ENCODE peak calls at places on chromosome 13, in ten cellular contexts. A is spleen, I is H1, D is neural progenitor cell, R is tibial nerve, T is lung, Z is aorta, F is heart right ventricle, M is upper lobe of right lung, P is heart left ventricle. H is an unnamed sample. For H3K4me1, the result is how much of the 10 kb centered on the place peaks cover.

GRCh38 chr13:73258396-73258795 is 199.6 kb downstream of the KLF5 start:
- DNase-seq in F (no peak), R (no peak), Z (no peak), T (no peak), M (no peak), D (no peak), P (no peak), A (no peak), I (no peak), H (peak)

GRCh38 chr13:33228645-33229445 is 56.7 kb downstream of the STARD13 start:
- DNase-seq in T (no peak), M (no peak), I (no peak), Z (no peak), D (peak), A (no peak), F (no peak), P (no peak), R (no peak), H (peak)

GRCh38 chr13:29934531-29935308 is 84.3 kb upstream of the UBL3 start:
- DNase-seq in R (no peak), I (no peak), M (no peak), F (no peak), D (no peak), P (no peak), A (no peak), T (no peak), Z (no peak), H (no peak)

GRCh38 chr13:89925107-89925506 is 1422.4 kb upstream of the MIR17HG start:
- DNase-seq in F (no peak), I (no peak), R (no peak), Z (no peak), M (no peak), A (no peak), D (peak), T (no peak), P (no peak), H (peak)

GRCh38 chr13:67048793-67049150 is 181.4 kb downstream of the PCDH9 start:
- DNase-seq in I (no peak), P (no peak), F (peak), A (no peak), M (no peak), R (no peak), T (no peak), Z (no peak), D (no peak), H (no peak)

GRCh38 chr13:76516013-76516412 is 370.2 kb downstream of the KCTD12 start:
- DNase-seq in A (no peak), I (no peak), F (no peak), D (no peak), M (no peak), R (no peak), Z (no peak), T (no peak), P (no peak), H (peak)

GRCh38 chr13:23771966-23772365 is 117.2 kb downstream of the MIPEP start:
- DNase-seq in Z (no peak), M (no peak), F (no peak), P (no peak), T (no peak), A (no peak), I (no peak), R (no peak), D (no peak), H (no peak)

GRCh38 chr13:52599853-52600603 is 42.2 kb upstream of the HNRNPA1L2 start:
- DNase-seq in F (peak), I (peak), R (no peak), A (peak), M (peak), Z (peak), D (peak), P (no peak), T (no peak), H (peak)

GRCh38 chr13:112434032-112434431 is 57.9 kb downstream of the SPACA7 start:
- DNase-seq in R (no peak), F (no peak), I (no peak), A (peak), D (no peak), P (no peak), Z (peak), M (no peak), T (no peak), H (no peak)

GRCh38 chr13:32216281-32216680 is 98.9 kb downstream of the ZAR1L start:
- DNase-seq in M (no peak), F (no peak), D (no peak), Z (no peak), T (no peak), I (no peak), R (no peak), P (no peak), A (no peak), H (no peak)

GRCh38 chr13:89695343-89696257 is 1651.9 kb upstream of the MIR17HG start:
- DNase-seq in A (no peak), Z (no peak), M (no peak), T (peak), P (no peak), I (peak), D (peak), F (peak), R (peak), H (peak)

GRCh38 chr13:51000576-51001260 is 91.1 kb downstream of the RNASEH2B start:
- DNase-seq in A (no peak), R (peak), F (no peak), T (no peak), P (peak), Z (no peak), M (no peak), I (no peak), D (no peak), H (no peak)

GRCh38 chr13:46748300-46748699 is 48.7 kb downstream of the ESD start:
- DNase-seq in R (no peak), I (no peak), P (no peak), D (no peak), T (no peak), Z (no peak), F (no peak), M (no peak), A (no peak), H (no peak)

GRCh38 chr13:40576369-40576768 is 90.1 kb downstream of the FOXO1 start:
- DNase-seq in P (no peak), Z (no peak), T (no peak), D (no peak), I (no peak), M (no peak), R (no peak), A (no peak), F (no peak), H (no peak)

GRCh38 chr13:23687614-23688013 is 117.4 kb downstream of the TNFRSF19 start:
- DNase-seq in I (no peak), T (no peak), A (no peak), Z (no peak), R (no peak), F (no peak), D (no peak), M (no peak), P (no peak), H (no peak)

GRCh38 chr13:95536629-95537241 is 15.8 kb upstream of the CLDN10 start:
- DNase-seq in P (no peak), T (no peak), M (no peak), R (no peak), A (no peak), F (no peak), I (no peak), D (no peak), Z (no peak), H (peak)

GRCh38 chr13:73000027-73000674 is 58.7 kb upstream of the KLF5 start:
- DNase-seq in Z (no peak), P (no peak), D (no peak), R (no peak), A (no peak), T (no peak), M (no peak), F (no peak), I (no peak), H (no peak)

GRCh38 chr13:51623473-51623872 is 39.2 kb downstream of the WDFY2 start:
- DNase-seq in P (no peak), T (no peak), I (no peak), M (no peak), D (no peak), F (no peak), A (no peak), R (no peak), Z (no peak), H (no peak)

GRCh38 chr13:102814025-102814607 is 15.2 kb downstream of the BIVM start:
- DNase-seq in D (no peak), A (no peak), F (no peak), Z (no peak), P (no peak), R (no peak), T (no peak), I (no peak), M (no peak), H (no peak)

GRCh38 chr13:24650157-24650556 is 30.1 kb upstream of the ATP12A start:
- DNase-seq in Z (no peak), P (no peak), A (no peak), F (no peak), I (no peak), T (no peak), R (no peak), D (no peak), M (no peak), H (no peak)

GRCh38 chr13:50529154-50529882 is 314.2 kb downstream of the DLEU7 start:
- DNase-seq in Z (peak), T (peak), D (no peak), M (peak), F (peak), P (peak), A (peak), I (no peak), R (peak), H (peak)

GRCh38 chr13:84491952-84492351 is 609.7 kb upstream of the SLITRK1 start:
- DNase-seq in I (no peak), Z (no peak), A (no peak), P (no peak), F (no peak), R (no peak), M (no peak), D (no peak), T (no peak), H (peak)

GRCh38 chr13:76937416-76937815 is 10.9 kb upstream of the ACOD1 start:
- DNase-seq in T (no peak), P (peak), I (no peak), D (no peak), R (no peak), M (no peak), A (no peak), Z (no peak), F (no peak), H (peak)

GRCh38 chr13:19959141-19959830 is 759 bp downstream of the ZMYM2 start:
- DNase-seq in P (peak), M (peak), A (peak), F (peak), D (peak), T (peak), I (peak), R (peak), Z (peak), H (peak)

GRCh38 chr13:113650275-113650674 is 7.7 kb downstream of the ATP4B start:
- DNase-seq in F (no peak), M (peak), T (no peak), D (no peak), A (peak), R (no peak), P (no peak), I (no peak), Z (peak), H (peak)

GRCh38 chr13:35086667-35087066 is 144.6 kb downstream of the NBEA start:
- DNase-seq in P (no peak), T (no peak), R (no peak), A (no peak), D (no peak), F (no peak), I (no peak), M (no peak), Z (no peak), H (peak)

GRCh38 chr13:25249001-25249543 is 38.2 kb downstream of the MTMR6 start:
- DNase-seq in P (no peak), M (no peak), D (peak), R (peak), A (no peak), Z (no peak), F (no peak), I (no peak), T (no peak), H (no peak)

GRCh38 chr13:30255696-30256095 is 51.7 kb downstream of the KATNAL1 start:
- DNase-seq in P (no peak), D (no peak), A (no peak), F (no peak), I (no peak), Z (no peak), M (no peak), T (no peak), R (no peak), H (no peak)

GRCh38 chr13:69704311-69704710 is 403.3 kb upstream of the ATXN8OS start:
- DNase-seq in Z (no peak), P (no peak), F (no peak), R (no peak), T (no peak), I (no peak), D (no peak), A (no peak), M (no peak), H (no peak)

GRCh38 chr13:95588721-95589120 is 36.2 kb downstream of the CLDN10 start:
- DNase-seq in R (no peak), T (no peak), A (no peak), D (no peak), P (no peak), Z (no peak), I (no peak), M (no peak), F (no peak), H (no peak)

GRCh38 chr13:51935326-51936171 is 73.8 kb downstream of the CCDC70 start:
- DNase-seq in P (no peak), M (no peak), T (no peak), F (no peak), I (peak), Z (no peak), R (no peak), D (peak), A (no peak), H (peak)

GRCh38 chr13:100432611-100433010 is 156.0 kb downstream of the GGACT start:
- DNase-seq in F (no peak), Z (no peak), A (no peak), I (no peak), P (no peak), R (no peak), M (no peak), D (no peak), T (no peak), H (no peak)
- H3K27ac ChIP-seq in F (no peak), Z (no peak), A (no peak), I (no peak), P (no peak), R (no peak), M (no peak), D (no peak), T (no peak), H (no peak)

GRCh38 chr13:44365008-44365407 is 8.6 kb upstream of the SERP2 start:
- DNase-seq in F (no peak), A (no peak), D (no peak), Z (no peak), M (no peak), T (no peak), I (no peak), R (no peak), P (no peak), H (no peak)

GRCh38 chr13:44362394-44363040 is 11.1 kb upstream of the SERP2 start:
- DNase-seq in I (no peak), F (no peak), M (no peak), A (no peak), D (no peak), P (no peak), T (no peak), Z (no peak), R (no peak), H (no peak)

GRCh38 chr13:44364601-44365000 is 9.0 kb upstream of the SERP2 start:
- DNase-seq in R (no peak), D (peak), P (no peak), Z (no peak), T (no peak), M (no peak), I (no peak), A (no peak), F (no peak), H (no peak)

GRCh38 chr13:44365899-44366298 is 7.7 kb upstream of the SERP2 start:
- DNase-seq in Z (no peak), F (no peak), T (no peak), M (no peak), I (no peak), P (no peak), A (no peak), R (no peak), D (no peak), H (no peak)

GRCh38 chr13:44364019-44364418 is 9.6 kb upstream of the SERP2 start:
- DNase-seq in M (no peak), F (peak), T (no peak), Z (no peak), D (no peak), I (no peak), A (no peak), R (no peak), P (peak), H (no peak)
- H3K4me1 ChIP-seq in M (under half), F (under half), T (under half), Z (under half), D (under half), I (under half), A (under half), R (under half), P (under half), H (under half)

GRCh38 chr13:59413121-59413520 is 750.6 kb downstream of the DIAPH3 start:
- DNase-seq in F (no peak), A (no peak), M (no peak), I (no peak), T (no peak), P (no peak), Z (no peak), R (no peak), D (no peak), H (no peak)

GRCh38 chr13:59409651-59410200 is 754.0 kb downstream of the DIAPH3 start:
- DNase-seq in A (no peak), F (no peak), Z (no peak), P (no peak), R (no peak), T (no peak), M (no peak), I (peak), D (peak), H (peak)

GRCh38 chr13:59416561-59416960 is 747.2 kb downstream of the DIAPH3 start:
- DNase-seq in Z (no peak), P (no peak), D (peak), M (no peak), T (no peak), F (no peak), A (no peak), R (no peak), I (no peak), H (peak)

DNA sequence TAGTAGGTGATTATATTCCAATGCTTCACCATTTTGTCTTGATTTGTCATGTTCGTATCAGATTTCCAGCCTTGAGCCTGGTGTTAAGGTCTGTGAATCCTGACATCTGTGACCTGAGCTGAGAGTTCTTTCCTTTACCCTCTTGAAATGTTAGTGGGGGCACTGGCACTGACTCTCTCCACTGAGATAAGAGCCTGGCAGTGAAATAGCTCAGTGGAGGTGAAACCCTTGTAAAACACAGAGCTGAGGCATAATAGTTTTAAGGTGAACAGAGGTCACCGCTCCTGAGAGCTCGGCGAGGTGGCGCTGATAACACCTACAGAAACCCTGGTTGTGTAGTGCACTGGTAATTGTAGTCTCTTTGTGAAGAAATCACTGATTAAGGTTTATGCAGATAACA is 748.2 kb downstream of the DIAPH3 start:
- DNase-seq in R (no peak), P (no peak), A (no peak), M (no peak), F (no peak), I (no peak), Z (no peak), D (no peak), T (no peak), H (peak)
- H3K27ac ChIP-seq in R (no peak), P (no peak), A (no peak), M (no peak), F (no peak), I (no peak), Z (no peak), D (no peak), T (peak), H (peak)

GRCh38 chr13:48973845-48974431 is 1.8 kb upstream of the FNDC3A start:
- DNase-seq in A (no peak), M (no peak), T (no peak), I (no peak), F (no peak), P (no peak), R (no peak), D (no peak), Z (no peak), H (no peak)
- H3K4me1 ChIP-seq in A (under half), M (under half), T (under half), I (under half), F (under half), P (under half), R (under half), D (under half), Z (under half), H (under half)

GRCh38 chr13:78602561-78603239 is 652 bp downstream of the POU4F1 start:
- DNase-seq in D (peak), M (no peak), A (peak), R (no peak), P (no peak), F (no peak), T (no peak), I (peak), Z (peak), H (peak)
- H3K27ac ChIP-seq in D (no peak), M (no peak), A (no peak), R (no peak), P (no peak), F (no peak), T (no peak), I (no peak), Z (no peak), H (peak)

GRCh38 chr13:48188129-48188528 is 44.9 kb upstream of the ITM2B start:
- DNase-seq in R (no peak), T (no peak), Z (no peak), I (no peak), M (no peak), F (no peak), A (no peak), D (no peak), P (no peak), H (no peak)

GRCh38 chr13:48188640-48189039 is 44.4 kb upstream of the ITM2B start:
- DNase-seq in T (no peak), A (no peak), Z (no peak), D (no peak), M (no peak), R (no peak), I (no peak), P (no peak), F (no peak), H (no peak)

GRCh38 chr13:48185018-48185417 is 48.0 kb upstream of the ITM2B start:
- DNase-seq in T (no peak), Z (no peak), I (no peak), A (no peak), P (no peak), D (no peak), R (no peak), M (no peak), F (no peak), H (no peak)

GRCh38 chr13:48189122-48189521 is 43.9 kb upstream of the ITM2B start:
- DNase-seq in M (no peak), A (no peak), P (no peak), F (no peak), T (no peak), Z (no peak), R (no peak), D (no peak), I (no peak), H (no peak)

DNA sequence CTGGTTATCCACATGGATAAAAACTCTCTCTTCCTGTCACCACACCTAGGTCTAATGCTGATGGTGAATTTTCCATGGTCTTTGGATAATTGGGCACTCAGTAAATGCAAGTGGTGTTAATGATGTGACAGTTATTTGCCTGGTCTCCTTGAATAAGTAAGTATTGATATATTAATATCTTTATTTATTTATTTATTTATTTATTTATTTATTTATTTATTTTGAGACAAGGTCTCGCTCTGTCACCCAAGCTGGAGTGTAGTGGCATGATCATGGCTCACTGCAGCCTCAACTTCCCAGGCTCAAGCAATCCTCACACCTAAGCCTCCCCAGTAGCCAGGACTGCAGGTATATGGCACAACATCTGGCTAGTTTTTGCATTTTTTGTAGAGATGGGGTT is 46.3 kb upstream of the ITM2B start:
- DNase-seq in P (no peak), T (no peak), I (no peak), Z (no peak), R (no peak), A (no peak), F (no peak), M (no peak), D (no peak), H (no peak)
- H3K4me1 ChIP-seq in P (under half), T (under half), I (under half), Z (under half), R (under half), A (half or more), F (under half), M (under half), D (under half), H (under half)

DNA sequence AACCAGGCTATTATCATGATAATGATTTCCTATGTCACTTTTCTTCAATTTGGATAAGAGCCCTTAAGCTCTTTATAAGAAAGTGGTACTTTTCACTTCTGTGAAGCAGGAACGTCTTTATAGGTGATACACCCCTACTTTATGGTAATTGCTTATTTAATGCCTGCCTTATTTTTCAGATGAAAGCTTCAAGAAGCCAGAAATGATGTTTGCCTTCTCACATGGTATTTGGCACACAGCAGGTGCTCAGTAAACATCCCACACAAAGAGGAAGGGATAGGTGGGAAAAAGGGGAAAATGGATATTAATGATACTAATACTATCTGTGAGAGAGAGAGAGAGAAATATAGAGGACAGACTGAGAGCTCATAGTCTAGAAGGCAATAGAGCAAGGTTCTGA is 29.0 kb upstream of the WASF3 start:
- DNase-seq in T (no peak), Z (no peak), A (no peak), P (no peak), D (no peak), R (no peak), F (no peak), M (no peak), I (no peak), H (no peak)
- H3K27ac ChIP-seq in T (no peak), Z (no peak), A (no peak), P (no peak), D (no peak), R (no peak), F (no peak), M (no peak), I (no peak), H (no peak)

H was measured in SJCRH30.